ENCODE peak calls at places on chromosomes 5 and 9, in four cellular contexts. G is bronchial epithelial cell, M is glutamatergic neuron, E is GM20000. X is an unnamed sample.

GRCh38 chr5:68027519-68027918 is 188.0 kb upstream of the PIK3R1 start:
- DNase-seq in G (no peak), M (no peak), E (no peak), X (no peak)

GRCh38 chr9:136387217-136387616 is 12.8 kb downstream of the SNAPC4 start:
- DNase-seq in E (no peak), M (no peak), G (no peak), X (no peak)

GRCh38 chr9:104869801-104870200 is 58.2 kb downstream of the ABCA1 start:
- DNase-seq in E (no peak), M (no peak), G (peak), X (no peak)

GRCh38 chr5:159903134-159903533 is 13.1 kb upstream of the ADRA1B start:
- DNase-seq in E (no peak), G (peak), M (no peak), X (no peak)

GRCh38 chr5:54457094-54457531 is 1.6 kb downstream of the HSPB3 start:
- DNase-seq in M (no peak), E (no peak), G (peak), X (no peak)

GRCh38 chr5:60178101-60178500 is 284.6 kb upstream of the PDE4D start:
- DNase-seq in E (no peak), G (no peak), M (no peak), X (no peak)

GRCh38 chr5:69414885-69415583 is at the start of gene MARVELD2:
- DNase-seq in M (peak), E (peak), G (peak), X (no peak)

GRCh38 chr5:94276751-94277150 is 341.7 kb downstream of the KIAA0825 start:
- DNase-seq in M (no peak), G (no peak), E (no peak), X (no peak)

GRCh38 chr5:135439426-135440205 is 7.5 kb downstream of the DCANP1 start:
- DNase-seq in E (no peak), M (no peak), G (no peak), X (no peak)

GRCh38 chr5:15772131-15772530 is 272.2 kb downstream of the FBXL7 start:
- DNase-seq in M (no peak), E (no peak), G (no peak), X (no peak)

GRCh38 chr9:34379334-34380033 is 2.8 kb upstream of the MYORG start:
- DNase-seq in G (peak), E (peak), M (peak), X (peak)

GRCh38 chr5:42881416-42882109 is 69.9 kb upstream of the SELENOP start:
- DNase-seq in G (no peak), M (no peak), E (no peak), X (no peak)

GRCh38 chr5:126178521-126178920 is 244.7 kb upstream of the GRAMD2B start:
- DNase-seq in E (no peak), G (no peak), M (no peak), X (no peak)

GRCh38 chr9:113463418-113464285 is at the start of gene RGS3:
- DNase-seq in M (peak), E (no peak), G (peak), X (peak)

GRCh38 chr9:1005043-1005667 is 28.7 kb downstream of the DMRT3 start:
- DNase-seq in E (peak), G (peak), M (peak), X (peak)

GRCh38 chr9:80175286-80175906 is 603.6 kb downstream of the TLE4 start:
- DNase-seq in M (peak), G (peak), E (peak), X (peak)

GRCh38 chr9:21695874-21696341 is 106.5 kb upstream of the MTAP start:
- DNase-seq in G (no peak), E (no peak), M (no peak), X (no peak)

GRCh38 chr9:31135567-31135966 is 1248.9 kb upstream of the ACO1 start:
- DNase-seq in M (no peak), E (no peak), G (peak), X (no peak)

GRCh38 chr5:166441-167372 is 24.6 kb upstream of the LRRC14B start:
- DNase-seq in M (peak), E (no peak), G (no peak), X (no peak)

GRCh38 chr5:116504593-116504992 is 70.0 kb downstream of the SEMA6A start:
- DNase-seq in M (no peak), G (no peak), E (no peak), X (no peak)

GRCh38 chr5:134649163-134649916 is 755 bp downstream of the SEC24A start:
- DNase-seq in G (peak), M (no peak), E (no peak), X (no peak)

GRCh38 chr5:19771174-19771835 is 216.7 kb downstream of the CDH18 start:
- DNase-seq in M (no peak), G (peak), E (no peak), X (no peak)

DNA sequence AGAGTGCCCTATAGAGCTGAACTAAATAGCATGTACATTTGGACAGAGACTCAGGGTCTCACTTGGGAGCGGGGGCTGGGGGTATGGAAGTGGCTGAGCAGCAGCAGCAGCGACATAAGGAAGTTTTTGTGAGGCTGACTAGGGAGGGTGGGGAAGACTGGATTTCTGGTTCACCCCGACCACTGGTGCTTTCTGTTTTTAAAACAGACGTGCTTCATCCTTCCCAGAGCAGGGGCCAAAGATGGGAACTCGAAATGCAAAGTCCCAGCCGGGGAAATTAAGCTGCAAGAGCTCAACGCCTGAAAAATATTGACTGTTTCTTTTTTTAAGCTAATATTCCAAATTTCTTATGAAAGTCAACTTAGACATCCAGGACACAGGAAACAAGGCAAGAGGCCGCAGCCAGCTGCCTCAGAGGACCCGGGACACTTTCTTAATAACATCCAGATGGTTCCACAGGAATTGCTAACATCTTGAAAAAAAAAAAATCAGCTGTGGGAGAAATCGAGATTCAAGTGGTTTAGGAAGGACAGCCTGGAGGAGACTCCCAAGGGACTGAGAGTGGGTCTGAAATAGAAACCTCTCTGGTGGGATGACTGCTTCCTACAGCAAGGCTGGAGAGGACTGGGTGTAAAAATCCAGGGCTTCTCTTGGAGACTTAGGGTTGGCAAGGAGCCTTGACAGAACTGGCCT is 145.0 kb downstream of the FGF1 start:
- DNase-seq in M (peak), G (no peak), E (no peak), X (no peak)
- TF ChIP-seq CTCF in M (no peak), G (no peak), E (no peak), X (no peak)

DNA sequence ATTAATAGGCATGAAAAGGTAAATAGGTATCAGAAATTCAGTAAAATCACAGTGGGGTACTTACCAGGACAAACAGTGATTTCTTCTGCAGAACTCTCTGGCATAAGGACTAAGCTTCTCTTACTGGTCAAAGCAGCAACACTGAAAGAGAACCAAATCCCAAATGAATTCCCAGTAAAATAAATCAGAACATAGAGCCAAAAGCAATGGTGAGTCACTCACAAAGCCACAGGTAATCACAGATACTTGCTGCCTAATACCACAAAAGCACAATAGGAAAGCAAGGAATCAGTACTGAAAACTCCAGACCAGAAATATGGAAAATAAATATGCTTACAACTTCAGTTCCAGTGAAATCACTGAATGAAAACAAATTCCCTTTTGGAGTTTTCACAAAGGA is 50.7 kb downstream of the UIMC1 start:
- DNase-seq in M (no peak), G (peak), E (no peak), X (no peak)
- TF ChIP-seq CTCF in M (no peak), G (no peak), E (no peak), X (no peak)

GRCh38 chr9:16321461-16322119 is 548.9 kb downstream of the BNC2 start:
- DNase-seq in M (no peak), G (peak), E (no peak), X (peak)
- TF ChIP-seq CTCF in M (no peak), G (no peak), E (no peak), X (no peak)

DNA sequence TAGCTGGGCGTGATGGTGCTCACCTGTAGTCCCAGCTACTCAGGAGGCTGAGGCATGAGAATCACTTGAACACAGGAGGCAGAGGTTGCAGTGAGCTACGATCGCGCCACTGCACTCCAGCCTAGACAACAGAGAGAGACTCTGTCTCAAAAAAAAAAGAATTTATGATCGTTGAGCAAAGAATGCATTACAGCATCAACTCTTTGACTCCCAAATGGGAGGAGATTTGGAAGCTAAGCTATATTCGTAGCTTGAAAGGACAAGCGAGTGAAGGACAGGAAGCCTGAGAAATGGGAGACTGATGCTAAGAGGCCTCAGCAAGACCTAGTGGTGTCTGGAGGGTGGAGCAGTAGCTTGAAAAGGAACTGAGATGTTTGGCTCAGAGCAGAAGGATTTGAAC is 10.3 kb upstream of the CCIN start:
- DNase-seq in E (no peak), G (no peak), M (no peak), X (no peak)
- TF ChIP-seq CTCF in E (no peak), G (no peak), M (no peak), X (no peak)

GRCh38 chr5:132998553-132998952 is 27.8 kb downstream of the ZCCHC10 start:
- DNase-seq in E (no peak), M (no peak), G (no peak), X (no peak)
- TF ChIP-seq CTCF in E (no peak), M (no peak), G (no peak), X (no peak)

GRCh38 chr9:36110434-36110833 is 26.1 kb upstream of the GLIPR2 start:
- DNase-seq in G (no peak), E (no peak), M (no peak), X (no peak)
- TF ChIP-seq CTCF in G (no peak), E (no peak), M (no peak), X (no peak)